ENCODE peak calls at places on chromosome 4, in four cellular contexts. B is H9, P is mesenchymal stem cell, T is IMR-90. I is an unnamed sample.

GRCh38 chr4:145933134-145933533 is 5.5 kb downstream of the ZNF827 start:
- DNase-seq in T (peak; percentile 45), P (no peak), B (no peak), I (no peak)

GRCh38 chr4:124757121-124757520 is 44.6 kb upstream of the ANKRD50 start:
- DNase-seq in T (peak; percentile 67), P (no peak), B (no peak), I (no peak)

GRCh38 chr4:156595041-156595440 is 376.6 kb downstream of the PDGFC start:
- DNase-seq in B (no peak), T (peak; percentile 19), P (no peak), I (no peak)

GRCh38 chr4:38982356-38983095 is 49.7 kb downstream of the TMEM156 start:
- DNase-seq in P (no peak), T (no peak), B (no peak), I (no peak)

GRCh38 chr4:119207051-119207450 is 5.5 kb upstream of the USP53 start:
- DNase-seq in P (no peak), T (peak; percentile 50), B (no peak), I (no peak)

GRCh38 chr4:84470204-84470785 is 28.8 kb downstream of the NKX6-1 start:
- DNase-seq in B (peak; percentile 46), T (no peak), P (no peak), I (no peak)

GRCh38 chr4:173211838-173212237 is 43.2 kb downstream of the GALNT7 start:
- DNase-seq in T (peak; percentile 78), B (no peak), P (peak; percentile 54), I (no peak)

GRCh38 chr4:162659716-162660115 is 495.9 kb upstream of the FSTL5 start:
- DNase-seq in P (no peak), B (no peak), T (no peak), I (no peak)

GRCh38 chr4:144509088-144509854 is 136.7 kb upstream of the HHIP start:
- DNase-seq in T (no peak), B (no peak), P (no peak), I (no peak)

GRCh38 chr4:180828455-180829018 is 1414.7 kb upstream of the TENM3 start:
- DNase-seq in T (peak; percentile 83), P (peak; percentile 57), B (no peak), I (peak; percentile 40)

GRCh38 chr4:153223935-153224334 is 19.7 kb downstream of the TRIM2 start:
- DNase-seq in T (peak; percentile 46), P (peak; percentile 32), B (no peak), I (no peak)

GRCh38 chr4:118557298-118557851 is 127.8 kb upstream of the METTL14 start:
- DNase-seq in T (peak; percentile 62), P (peak; percentile 68), B (no peak), I (no peak)

GRCh38 chr4:9970399-9971011 is 50.8 kb downstream of the SLC2A9 start:
- DNase-seq in T (no peak), B (no peak), P (no peak), I (no peak)

GRCh38 chr4:187090401-187090800 is 366.7 kb upstream of the FAT1 start:
- DNase-seq in B (no peak), T (peak; percentile 41), P (peak; percentile 75), I (no peak)

GRCh38 chr4:185542626-185543336 is 7.5 kb upstream of the PDLIM3 start:
- DNase-seq in P (peak; percentile 79), T (peak; percentile 46), B (no peak), I (no peak)

GRCh38 chr4:40747436-40747835 is 2.3 kb upstream of the NSUN7 start:
- DNase-seq in T (no peak), B (no peak), P (no peak), I (no peak)

GRCh38 chr4:40749717-40750460 is at the start of gene NSUN7:
- DNase-seq in P (peak; percentile 57), B (peak; percentile 96), T (no peak), I (peak; percentile 64)

GRCh38 chr4:40755609-40756008 is 5.9 kb downstream of the NSUN7 start:
- DNase-seq in P (no peak), T (no peak), B (no peak), I (no peak)

GRCh38 chr4:40745585-40745984 is 4.2 kb upstream of the NSUN7 start:
- DNase-seq in T (no peak), P (no peak), B (no peak), I (no peak)

GRCh38 chr4:40750461-40751258 is 905 bp downstream of the NSUN7 start:
- DNase-seq in P (peak; percentile 38), T (no peak), B (peak; percentile 42), I (peak; percentile 54)
- H2BK120ac ChIP-seq in P (no peak overlapping the region), T (no peak overlapping the region), B (no peak overlapping the region), I (no peak overlapping the region)

GRCh38 chr4:48203819-48204218 is 65.8 kb downstream of the TEC start:
- DNase-seq in P (no peak), B (no peak), T (no peak), I (no peak)
- H3K4me2 ChIP-seq in P (no peak overlapping the region), B (no peak overlapping the region), T (no peak overlapping the region), I (no peak overlapping the region)

GRCh38 chr4:182897601-182898478 is 19.3 kb downstream of the DCTD start:
- DNase-seq in P (no peak), T (no peak), B (no peak), I (no peak)

GRCh38 chr4:182898479-182898799 is 18.7 kb downstream of the DCTD start:
- DNase-seq in P (no peak), T (no peak), B (no peak), I (no peak)

GRCh38 chr4:182895791-182896292 is 21.3 kb downstream of the DCTD start:
- DNase-seq in T (no peak), P (no peak), B (no peak), I (no peak)

GRCh38 chr4:182894681-182895275 is 22.4 kb downstream of the DCTD start:
- DNase-seq in B (no peak), P (no peak), T (no peak), I (no peak)

DNA sequence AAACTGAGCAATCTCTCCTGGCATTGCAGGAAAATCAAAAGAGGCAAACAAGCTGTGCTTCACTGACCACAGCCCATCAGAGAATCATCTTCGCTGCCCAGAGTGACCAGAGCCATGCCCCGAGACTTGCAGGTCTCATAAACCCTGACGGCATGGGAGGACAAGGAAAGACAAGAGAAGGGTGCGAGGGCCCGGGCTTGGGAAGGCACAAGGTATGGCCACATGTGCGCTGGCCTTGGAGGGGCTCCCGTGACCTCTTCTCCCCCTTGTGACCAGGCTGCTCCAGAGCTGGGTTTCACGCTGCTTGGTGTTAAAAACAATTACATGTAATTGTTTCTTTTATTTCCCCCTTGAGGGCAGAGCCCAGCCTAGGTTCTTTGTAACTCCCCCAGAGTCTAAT is 20.8 kb downstream of the DCTD start:
- DNase-seq in P (no peak), B (no peak), T (no peak), I (no peak)
- H4K8ac ChIP-seq in P (no peak overlapping the region), B (no peak overlapping the region), T (no peak overlapping the region), I (no peak overlapping the region)

DNA sequence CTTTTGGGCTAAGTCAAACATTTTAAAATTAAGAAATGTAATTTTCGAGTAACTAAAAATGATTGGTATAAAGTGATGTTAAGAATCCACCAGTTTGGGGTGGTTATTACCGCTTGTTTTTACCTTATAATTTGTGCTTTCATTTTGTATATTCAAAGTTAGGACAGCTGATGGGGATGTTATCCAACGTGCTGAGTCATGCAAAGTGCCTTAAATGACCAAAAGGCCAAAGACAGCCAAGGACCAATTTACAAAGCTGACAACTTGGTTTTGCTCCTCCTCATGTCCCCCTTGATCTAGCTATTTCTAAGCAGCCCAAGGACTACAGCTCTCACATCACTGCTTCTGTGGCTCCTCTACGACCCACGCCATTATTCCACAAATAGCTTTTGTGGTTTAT is 181.4 kb upstream of the PCDH7 start:
- DNase-seq in B (no peak), P (peak; percentile 39), T (no peak), I (no peak)
- H2BK120ac ChIP-seq in B (no peak overlapping the region), P (no peak overlapping the region), T (no peak overlapping the region), I (no peak overlapping the region)

GRCh38 chr4:3852309-3852708 is 86.1 kb downstream of the ADRA2C start:
- DNase-seq in B (peak; percentile 82), T (no peak), P (no peak), I (no peak)
- H3K4me2 ChIP-seq in B (no peak overlapping the region), T (no peak overlapping the region), P (no peak overlapping the region), I (no peak overlapping the region)

GRCh38 chr4:130080872-130081451 is 985.0 kb downstream of the C4orf33 start:
- DNase-seq in B (no peak), P (no peak), T (no peak), I (no peak)
- H4K8ac ChIP-seq in B (no peak overlapping the region), P (no peak overlapping the region), T (no peak overlapping the region), I (no peak overlapping the region)